ENCODE peak calls at places on chromosomes 12 and 14, in six cellular contexts. Q is neuronal stem cell, N is AG04450, G is Caki2, O is Panc1, B is hypothalamus. W is an unnamed sample.

GRCh38 chr12:11749943-11750690 is 100.6 kb downstream of the ETV6 start:
- DNase-seq in B (no peak), Q (no peak), O (no peak), G (no peak), N (no peak), W (no peak)

GRCh38 chr12:91113621-91114020 is 2.3 kb upstream of the LUM start:
- DNase-seq in Q (no peak), B (no peak), G (peak), N (no peak), O (no peak), W (no peak)

GRCh38 chr12:26271889-26272492 is 76.6 kb downstream of the SSPN start:
- DNase-seq in Q (no peak), G (peak), N (peak), O (no peak), B (peak), W (peak)

GRCh38 chr12:25965682-25966081 is 7.2 kb downstream of the RASSF8 start:
- DNase-seq in O (no peak), N (no peak), G (no peak), B (no peak), Q (no peak), W (no peak)

GRCh38 chr14:29817767-29818166 is 109.9 kb downstream of the PRKD1 start:
- DNase-seq in Q (no peak), G (no peak), N (no peak), O (no peak), B (no peak), W (no peak)

GRCh38 chr12:15633201-15633600 is 156.0 kb downstream of the EPS8 start:
- DNase-seq in O (no peak), B (no peak), G (no peak), N (no peak), Q (no peak), W (no peak)

GRCh38 chr12:4270670-4271432 is 2.7 kb upstream of the CCND2 start:
- DNase-seq in B (no peak), N (no peak), O (no peak), G (no peak), Q (peak), W (no peak)

GRCh38 chr12:123329799-123330198 is 34.8 kb downstream of the SBNO1 start:
- DNase-seq in B (no peak), G (no peak), Q (no peak), O (no peak), N (no peak), W (no peak)